ENCODE peak calls at places on chromosomes 16 and 17, in seven cellular contexts. W, S, O, G, A, N and F are unnamed samples.

GRCh38 chr17:51423421-51424160 is 163.2 kb downstream of the UTP18 start:
- DNase-seq in W (no peak), S (no peak), O (no peak), G (no peak), A (no peak), N (no peak), F (no peak)

GRCh38 chr16:4200781-4201137 is 41.1 kb downstream of the SRL start:
- DNase-seq in W (peak), S (no peak), O (no peak), G (no peak), A (no peak), N (no peak), F (no peak)

GRCh38 chr16:75251280-75252048 is at the start of gene BCAR1:
- DNase-seq in W (peak), S (peak), O (no peak), G (peak), A (peak), N (no peak), F (peak)

GRCh38 chr16:4414187-4414909 is 2.0 kb downstream of the CORO7 start:
- DNase-seq in W (no peak), S (no peak), O (peak), G (no peak), A (peak), N (peak), F (no peak)

GRCh38 chr16:23959069-23959800 is 123.5 kb downstream of the PRKCB start:
- DNase-seq in W (no peak), S (no peak), O (no peak), G (no peak), A (no peak), N (no peak), F (peak)

GRCh38 chr16:20859699-20860098 is 40.5 kb downstream of the DCUN1D3 start:
- DNase-seq in W (no peak), S (no peak), O (no peak), G (no peak), A (no peak), N (no peak), F (no peak)

GRCh38 chr17:7884581-7885356 is 3.8 kb upstream of the CHD3 start:
- DNase-seq in W (no peak), S (no peak), O (no peak), G (peak), A (peak), N (no peak), F (peak)

GRCh38 chr17:14474591-14474990 is 173.7 kb downstream of the HS3ST3B1 start:
- DNase-seq in W (no peak), S (no peak), O (no peak), G (no peak), A (no peak), N (no peak), F (no peak)